ENCODE peak calls at places on chromosomes 1 and 21, in four cellular contexts. One of them, this sample, is unnamed.

GRCh38 chr1:198734323-198735008 is 95.6 kb downstream of the PTPRC start:
- DNase-seq in endothelial cell of umbilical vein: no peak
- DNase-seq in IMR-90: no peak
- DNase-seq in GM12878: peak
- DNase-seq in this sample: no peak

GRCh38 chr21:37386151-37386550 is 19.6 kb downstream of the DYRK1A start:
- DNase-seq in endothelial cell of umbilical vein: no peak
- DNase-seq in IMR-90: no peak
- DNase-seq in GM12878: no peak
- DNase-seq in this sample: no peak

GRCh38 chr1:151009206-151009587 is 948 bp downstream of the PRUNE1 start:
- DNase-seq in endothelial cell of umbilical vein: no peak
- DNase-seq in IMR-90: peak
- DNase-seq in GM12878: no peak
- DNase-seq in this sample: no peak

GRCh38 chr1:165444897-165445370 is at the start of gene RXRG:
- DNase-seq in endothelial cell of umbilical vein: peak
- DNase-seq in IMR-90: peak
- DNase-seq in GM12878: no peak
- DNase-seq in this sample: no peak

GRCh38 chr1:82094136-82094535 is 293.4 kb downstream of the ADGRL2 start:
- DNase-seq in endothelial cell of umbilical vein: no peak
- DNase-seq in IMR-90: no peak
- DNase-seq in GM12878: no peak
- DNase-seq in this sample: no peak

GRCh38 chr1:229368347-229368746 is 25.5 kb upstream of the CCSAP start:
- DNase-seq in endothelial cell of umbilical vein: no peak
- DNase-seq in IMR-90: no peak
- DNase-seq in GM12878: peak
- DNase-seq in this sample: no peak

GRCh38 chr1:156497078-156497742 is 3.4 kb downstream of the MEF2D start:
- DNase-seq in endothelial cell of umbilical vein: no peak
- DNase-seq in IMR-90: no peak
- DNase-seq in GM12878: no peak
- DNase-seq in this sample: no peak

GRCh38 chr1:93615201-93616150 is 66.2 kb downstream of the BCAR3 start:
- DNase-seq in endothelial cell of umbilical vein: peak
- DNase-seq in IMR-90: peak
- DNase-seq in GM12878: peak
- DNase-seq in this sample: peak

GRCh38 chr1:162138599-162139397 is 69.3 kb downstream of the NOS1AP start:
- DNase-seq in endothelial cell of umbilical vein: no peak
- DNase-seq in IMR-90: no peak
- DNase-seq in GM12878: no peak
- DNase-seq in this sample: no peak

GRCh38 chr1:31744165-31744888 is 19.8 kb downstream of the ADGRB2 start:
- DNase-seq in endothelial cell of umbilical vein: no peak
- DNase-seq in IMR-90: no peak
- DNase-seq in GM12878: no peak
- DNase-seq in this sample: no peak

GRCh38 chr1:3838788-3839187 is 18.2 kb downstream of the CEP104 start:
- DNase-seq in endothelial cell of umbilical vein: no peak
- DNase-seq in IMR-90: no peak
- DNase-seq in GM12878: no peak
- DNase-seq in this sample: no peak

GRCh38 chr21:46065215-46065992 is 32.5 kb upstream of the COL6A2 start:
- DNase-seq in endothelial cell of umbilical vein: no peak
- DNase-seq in IMR-90: peak
- DNase-seq in GM12878: no peak
- DNase-seq in this sample: no peak
- TF ChIP-seq FOS in endothelial cell of umbilical vein: no peak
- TF ChIP-seq FOS in IMR-90: no peak
- TF ChIP-seq FOS in GM12878: no peak
- TF ChIP-seq FOS in this sample: no peak

GRCh38 chr1:117366281-117366981 is 818 bp upstream of the MAN1A2 start:
- DNase-seq in endothelial cell of umbilical vein: peak
- DNase-seq in IMR-90: peak
- DNase-seq in GM12878: no peak
- DNase-seq in this sample: peak
- TF ChIP-seq FOS in endothelial cell of umbilical vein: no peak
- TF ChIP-seq FOS in IMR-90: no peak
- TF ChIP-seq FOS in GM12878: no peak
- TF ChIP-seq FOS in this sample: no peak

DNA sequence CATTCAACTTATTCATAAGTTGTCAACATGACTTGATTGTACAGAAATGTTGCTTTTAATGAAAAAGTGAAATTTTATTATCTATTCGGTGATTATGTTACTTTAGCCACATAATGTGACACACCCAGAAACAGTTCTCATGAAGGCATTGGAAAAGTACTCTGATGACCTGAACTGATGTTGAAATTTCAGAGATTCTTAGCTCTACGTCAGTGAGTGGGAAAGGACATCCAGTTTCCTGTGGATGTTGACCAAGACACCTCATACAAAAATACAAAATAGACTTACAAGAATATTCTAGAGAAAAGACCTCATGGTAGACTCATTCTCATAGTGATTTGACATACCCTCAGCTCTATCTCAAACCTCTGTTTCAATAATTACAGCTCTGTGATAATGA is 37.2 kb downstream of the KCNK2 start:
- DNase-seq in endothelial cell of umbilical vein: no peak
- DNase-seq in IMR-90: peak
- DNase-seq in GM12878: no peak
- DNase-seq in this sample: no peak
- TF ChIP-seq FOS in endothelial cell of umbilical vein: no peak
- TF ChIP-seq FOS in IMR-90: no peak
- TF ChIP-seq FOS in GM12878: no peak
- TF ChIP-seq FOS in this sample: no peak

DNA sequence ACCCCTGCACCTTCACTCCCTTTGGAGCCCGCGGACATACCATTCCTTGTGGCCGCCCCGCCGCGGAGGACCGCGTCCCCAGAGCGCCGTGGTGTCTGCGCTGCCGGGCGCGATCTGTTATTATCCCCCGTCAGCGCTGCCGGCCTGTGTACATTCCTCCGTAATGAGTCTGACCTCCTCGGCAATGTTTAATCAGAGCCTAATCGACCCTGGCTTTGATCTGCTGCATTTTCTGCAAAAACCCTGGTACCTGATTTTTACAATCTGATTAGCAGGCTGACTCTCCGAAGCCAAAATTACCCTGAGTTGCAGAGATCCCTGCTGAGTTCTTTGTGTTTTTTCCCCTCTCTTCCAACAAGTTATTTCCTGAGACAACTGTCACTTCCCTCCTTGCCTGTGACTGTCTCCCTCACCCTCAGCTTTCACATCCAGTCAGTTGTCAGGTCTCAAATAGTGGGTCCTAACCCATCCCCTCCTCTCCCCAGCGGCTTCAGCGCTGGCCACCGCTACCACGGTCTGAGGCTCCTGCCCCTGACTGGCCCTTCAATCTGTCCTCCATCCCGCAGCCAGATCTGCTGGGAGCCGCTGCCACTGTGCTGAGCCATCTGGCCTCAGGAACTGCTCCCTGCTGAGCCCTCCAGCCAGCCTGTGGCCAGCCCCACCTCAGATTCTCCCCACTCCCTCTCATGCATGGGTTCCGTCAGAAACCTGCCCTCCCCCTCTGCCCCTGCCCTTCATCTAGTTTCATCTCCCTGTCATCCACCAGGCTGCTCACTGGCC is 53.5 kb downstream of the GLIS1 start:
- DNase-seq in endothelial cell of umbilical vein: peak
- DNase-seq in IMR-90: peak
- DNase-seq in GM12878: no peak
- DNase-seq in this sample: no peak
- TF ChIP-seq FOS in endothelial cell of umbilical vein: no peak
- TF ChIP-seq FOS in IMR-90: peak
- TF ChIP-seq FOS in GM12878: no peak
- TF ChIP-seq FOS in this sample: no peak

GRCh38 chr1:9538669-9539164 is 548 bp upstream of the SLC25A33 start:
- DNase-seq in endothelial cell of umbilical vein: no peak
- DNase-seq in IMR-90: no peak
- DNase-seq in GM12878: no peak
- DNase-seq in this sample: no peak

GRCh38 chr1:9539829-9540550 is 725 bp downstream of the SLC25A33 start:
- DNase-seq in endothelial cell of umbilical vein: peak
- DNase-seq in IMR-90: peak
- DNase-seq in GM12878: no peak
- DNase-seq in this sample: peak

GRCh38 chr1:9539165-9539828 is at the start of gene SLC25A33:
- DNase-seq in endothelial cell of umbilical vein: peak
- DNase-seq in IMR-90: peak
- DNase-seq in GM12878: peak
- DNase-seq in this sample: peak

GRCh38 chr1:9536301-9536700 is 3.0 kb upstream of the SLC25A33 start:
- DNase-seq in endothelial cell of umbilical vein: no peak
- DNase-seq in IMR-90: no peak
- DNase-seq in GM12878: no peak
- DNase-seq in this sample: no peak

GRCh38 chr1:9537863-9538668 is 1.2 kb upstream of the SLC25A33 start:
- DNase-seq in endothelial cell of umbilical vein: no peak
- DNase-seq in IMR-90: no peak
- DNase-seq in GM12878: no peak
- DNase-seq in this sample: no peak
- TF ChIP-seq FOS in endothelial cell of umbilical vein: no peak
- TF ChIP-seq FOS in IMR-90: no peak
- TF ChIP-seq FOS in GM12878: no peak
- TF ChIP-seq FOS in this sample: no peak

GRCh38 chr1:1079408-1080121 is 5.5 kb upstream of the RNF223 start:
- DNase-seq in endothelial cell of umbilical vein: peak
- DNase-seq in IMR-90: peak
- DNase-seq in GM12878: no peak
- DNase-seq in this sample: peak

GRCh38 chr1:1081311-1082238 is 7.5 kb upstream of the RNF223 start:
- DNase-seq in endothelial cell of umbilical vein: no peak
- DNase-seq in IMR-90: no peak
- DNase-seq in GM12878: no peak
- DNase-seq in this sample: no peak

GRCh38 chr1:1082239-1083180 is 8.4 kb upstream of the RNF223 start:
- DNase-seq in endothelial cell of umbilical vein: no peak
- DNase-seq in IMR-90: no peak
- DNase-seq in GM12878: no peak
- DNase-seq in this sample: no peak

GRCh38 chr1:1080122-1080753 is 6.1 kb upstream of the RNF223 start:
- DNase-seq in endothelial cell of umbilical vein: peak
- DNase-seq in IMR-90: peak
- DNase-seq in GM12878: no peak
- DNase-seq in this sample: peak

GRCh38 chr1:1080951-1081310 is 6.8 kb upstream of the RNF223 start:
- DNase-seq in endothelial cell of umbilical vein: no peak
- DNase-seq in IMR-90: no peak
- DNase-seq in GM12878: no peak
- DNase-seq in this sample: no peak
- TF ChIP-seq FOS in endothelial cell of umbilical vein: no peak
- TF ChIP-seq FOS in IMR-90: no peak
- TF ChIP-seq FOS in GM12878: no peak
- TF ChIP-seq FOS in this sample: no peak

GRCh38 chr1:181189691-181190361 is 101.3 kb downstream of the IER5 start:
- DNase-seq in endothelial cell of umbilical vein: peak
- DNase-seq in IMR-90: peak
- DNase-seq in GM12878: no peak
- DNase-seq in this sample: peak
- TF ChIP-seq FOS in endothelial cell of umbilical vein: no peak
- TF ChIP-seq FOS in IMR-90: no peak
- TF ChIP-seq FOS in GM12878: no peak
- TF ChIP-seq FOS in this sample: no peak

This sample was measured in K562.